ENCODE peak calls at places on chromosomes 4 and X, in ten cellular contexts. One of them, this sample, is unnamed.

GRCh38 chr4:16294455-16294854 is 68.2 kb upstream of the TAPT1 start:
- DNase-seq in left lung: no peak
- DNase-seq in GM12878: no peak
- DNase-seq in fibroblast of lung: no peak
- DNase-seq in AG04449: peak
- DNase-seq in AG10803: peak
- DNase-seq in Calu3: no peak
- DNase-seq in HFFc6: peak
- DNase-seq in GM20000: no peak
- DNase-seq in CD4-positive, alpha-beta T cell: no peak
- DNase-seq in this sample: no peak

GRCh38 chr4:56655209-56655626 is 25.9 kb downstream of the HOPX start:
- DNase-seq in left lung: no peak
- DNase-seq in GM12878: no peak
- DNase-seq in fibroblast of lung: peak
- DNase-seq in AG04449: no peak
- DNase-seq in AG10803: no peak
- DNase-seq in Calu3: peak
- DNase-seq in HFFc6: no peak
- DNase-seq in GM20000: peak
- DNase-seq in CD4-positive, alpha-beta T cell: no peak
- DNase-seq in this sample: peak

GRCh38 chrX:67614006-67614405 is 70.2 kb downstream of the AR start:
- DNase-seq in left lung: no peak
- DNase-seq in GM12878: no peak
- DNase-seq in fibroblast of lung: no peak
- DNase-seq in AG04449: no peak
- DNase-seq in AG10803: no peak
- DNase-seq in Calu3: no peak
- DNase-seq in HFFc6: peak
- DNase-seq in GM20000: no peak
- DNase-seq in CD4-positive, alpha-beta T cell: no peak
- DNase-seq in this sample: no peak

GRCh38 chrX:1472975-1473374 is 20.3 kb upstream of the ASMTL start:
- DNase-seq in left lung: no peak
- DNase-seq in GM12878: no peak
- DNase-seq in fibroblast of lung: no peak
- DNase-seq in AG04449: no peak
- DNase-seq in AG10803: no peak
- DNase-seq in Calu3: no peak
- DNase-seq in HFFc6: no peak
- DNase-seq in GM20000: no peak
- DNase-seq in CD4-positive, alpha-beta T cell: no peak
- DNase-seq in this sample: no peak

GRCh38 chrX:143455045-143455444 is 62.2 kb downstream of the SPANXN3 start:
- DNase-seq in left lung: no peak
- DNase-seq in GM12878: no peak
- DNase-seq in fibroblast of lung: no peak
- DNase-seq in AG04449: no peak
- DNase-seq in AG10803: no peak
- DNase-seq in Calu3: no peak
- DNase-seq in HFFc6: no peak
- DNase-seq in GM20000: no peak
- DNase-seq in CD4-positive, alpha-beta T cell: no peak
- DNase-seq in this sample: no peak

GRCh38 chr4:186792994-186793393 is 69.3 kb upstream of the FAT1 start:
- DNase-seq in left lung: no peak
- DNase-seq in GM12878: no peak
- DNase-seq in fibroblast of lung: peak
- DNase-seq in AG04449: no peak
- DNase-seq in AG10803: peak
- DNase-seq in Calu3: no peak
- DNase-seq in HFFc6: peak
- DNase-seq in GM20000: no peak
- DNase-seq in CD4-positive, alpha-beta T cell: no peak
- DNase-seq in this sample: no peak

GRCh38 chrX:97806238-97806637 is 922.5 kb downstream of the RPA4 start:
- DNase-seq in left lung: no peak
- DNase-seq in GM12878: no peak
- DNase-seq in fibroblast of lung: peak
- DNase-seq in AG04449: no peak
- DNase-seq in AG10803: peak
- DNase-seq in Calu3: no peak
- DNase-seq in HFFc6: peak
- DNase-seq in GM20000: no peak
- DNase-seq in CD4-positive, alpha-beta T cell: no peak
- DNase-seq in this sample: no peak

GRCh38 chrX:150239946-150240642 is 123.0 kb upstream of the MAMLD1 start:
- DNase-seq in left lung: no peak
- DNase-seq in GM12878: no peak
- DNase-seq in fibroblast of lung: no peak
- DNase-seq in AG04449: no peak
- DNase-seq in AG10803: no peak
- DNase-seq in Calu3: no peak
- DNase-seq in HFFc6: no peak
- DNase-seq in GM20000: no peak
- DNase-seq in CD4-positive, alpha-beta T cell: no peak
- DNase-seq in this sample: no peak

GRCh38 chr4:119035941-119036737 is 99.5 kb upstream of the MYOZ2 start:
- DNase-seq in left lung: no peak
- DNase-seq in GM12878: no peak
- DNase-seq in fibroblast of lung: no peak
- DNase-seq in AG04449: no peak
- DNase-seq in AG10803: peak
- DNase-seq in Calu3: no peak
- DNase-seq in HFFc6: peak
- DNase-seq in GM20000: no peak
- DNase-seq in CD4-positive, alpha-beta T cell: no peak
- DNase-seq in this sample: no peak

GRCh38 chr4:182177166-182177565 is 66.0 kb upstream of the TENM3 start:
- DNase-seq in left lung: no peak
- DNase-seq in GM12878: no peak
- DNase-seq in fibroblast of lung: peak
- DNase-seq in AG04449: no peak
- DNase-seq in AG10803: peak
- DNase-seq in Calu3: no peak
- DNase-seq in HFFc6: no peak
- DNase-seq in GM20000: no peak
- DNase-seq in CD4-positive, alpha-beta T cell: no peak
- DNase-seq in this sample: no peak

GRCh38 chr4:182170417-182170935 is 72.7 kb upstream of the TENM3 start:
- DNase-seq in left lung: no peak
- DNase-seq in GM12878: no peak
- DNase-seq in fibroblast of lung: no peak
- DNase-seq in AG04449: no peak
- DNase-seq in AG10803: no peak
- DNase-seq in Calu3: no peak
- DNase-seq in HFFc6: no peak
- DNase-seq in GM20000: no peak
- DNase-seq in CD4-positive, alpha-beta T cell: no peak
- DNase-seq in this sample: no peak

GRCh38 chr4:182179105-182179504 is 64.1 kb upstream of the TENM3 start:
- DNase-seq in left lung: no peak
- DNase-seq in GM12878: no peak
- DNase-seq in fibroblast of lung: peak
- DNase-seq in AG04449: no peak
- DNase-seq in AG10803: peak
- DNase-seq in Calu3: no peak
- DNase-seq in HFFc6: peak
- DNase-seq in GM20000: no peak
- DNase-seq in CD4-positive, alpha-beta T cell: no peak
- DNase-seq in this sample: no peak

GRCh38 chr4:182175788-182176519 is 67.2 kb upstream of the TENM3 start:
- DNase-seq in left lung: no peak
- DNase-seq in GM12878: no peak
- DNase-seq in fibroblast of lung: no peak
- DNase-seq in AG04449: no peak
- DNase-seq in AG10803: no peak
- DNase-seq in Calu3: peak
- DNase-seq in HFFc6: no peak
- DNase-seq in GM20000: no peak
- DNase-seq in CD4-positive, alpha-beta T cell: no peak
- DNase-seq in this sample: no peak

DNA sequence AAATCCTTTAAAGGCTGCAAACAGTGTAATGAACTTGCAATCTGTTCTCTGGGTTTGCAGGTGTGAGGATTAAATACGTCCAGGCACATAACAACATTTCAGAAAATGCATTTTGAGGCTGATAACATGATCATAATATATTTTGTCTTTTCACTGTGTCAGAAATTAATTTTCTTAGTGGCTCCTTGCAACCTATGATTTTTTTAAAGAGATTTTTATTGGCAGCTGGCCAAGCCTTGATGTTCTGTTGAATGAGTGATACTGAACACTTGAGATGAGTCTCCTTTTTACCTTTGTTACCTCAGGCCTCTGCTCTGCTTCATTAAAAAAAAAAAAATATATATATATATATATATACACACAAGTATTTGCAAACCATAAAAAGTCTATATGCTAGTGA is 68.2 kb upstream of the TENM3 start:
- DNase-seq in left lung: no peak
- DNase-seq in GM12878: no peak
- DNase-seq in fibroblast of lung: no peak
- DNase-seq in AG04449: no peak
- DNase-seq in AG10803: no peak
- DNase-seq in Calu3: no peak
- DNase-seq in HFFc6: no peak
- DNase-seq in GM20000: no peak
- DNase-seq in CD4-positive, alpha-beta T cell: no peak
- DNase-seq in this sample: no peak
- TF ChIP-seq CTCF in left lung: no peak
- TF ChIP-seq CTCF in GM12878: no peak
- TF ChIP-seq CTCF in fibroblast of lung: no peak
- TF ChIP-seq CTCF in AG04449: no peak
- TF ChIP-seq CTCF in AG10803: no peak
- TF ChIP-seq CTCF in Calu3: no peak
- TF ChIP-seq CTCF in HFFc6: no peak
- TF ChIP-seq CTCF in GM20000: no peak
- TF ChIP-seq CTCF in CD4-positive, alpha-beta T cell: no peak
- TF ChIP-seq CTCF in this sample: no peak

GRCh38 chr4:624705-625590 is at the start of gene PDE6B:
- DNase-seq in left lung: peak
- DNase-seq in GM12878: no peak
- DNase-seq in fibroblast of lung: no peak
- DNase-seq in AG04449: no peak
- DNase-seq in AG10803: no peak
- DNase-seq in Calu3: no peak
- DNase-seq in HFFc6: no peak
- DNase-seq in GM20000: no peak
- DNase-seq in CD4-positive, alpha-beta T cell: no peak
- DNase-seq in this sample: no peak
- TF ChIP-seq CTCF in left lung: no peak
- TF ChIP-seq CTCF in GM12878: no peak
- TF ChIP-seq CTCF in fibroblast of lung: no peak
- TF ChIP-seq CTCF in AG04449: no peak
- TF ChIP-seq CTCF in AG10803: no peak
- TF ChIP-seq CTCF in Calu3: no peak
- TF ChIP-seq CTCF in HFFc6: no peak
- TF ChIP-seq CTCF in GM20000: no peak
- TF ChIP-seq CTCF in CD4-positive, alpha-beta T cell: no peak
- TF ChIP-seq CTCF in this sample: no peak

DNA sequence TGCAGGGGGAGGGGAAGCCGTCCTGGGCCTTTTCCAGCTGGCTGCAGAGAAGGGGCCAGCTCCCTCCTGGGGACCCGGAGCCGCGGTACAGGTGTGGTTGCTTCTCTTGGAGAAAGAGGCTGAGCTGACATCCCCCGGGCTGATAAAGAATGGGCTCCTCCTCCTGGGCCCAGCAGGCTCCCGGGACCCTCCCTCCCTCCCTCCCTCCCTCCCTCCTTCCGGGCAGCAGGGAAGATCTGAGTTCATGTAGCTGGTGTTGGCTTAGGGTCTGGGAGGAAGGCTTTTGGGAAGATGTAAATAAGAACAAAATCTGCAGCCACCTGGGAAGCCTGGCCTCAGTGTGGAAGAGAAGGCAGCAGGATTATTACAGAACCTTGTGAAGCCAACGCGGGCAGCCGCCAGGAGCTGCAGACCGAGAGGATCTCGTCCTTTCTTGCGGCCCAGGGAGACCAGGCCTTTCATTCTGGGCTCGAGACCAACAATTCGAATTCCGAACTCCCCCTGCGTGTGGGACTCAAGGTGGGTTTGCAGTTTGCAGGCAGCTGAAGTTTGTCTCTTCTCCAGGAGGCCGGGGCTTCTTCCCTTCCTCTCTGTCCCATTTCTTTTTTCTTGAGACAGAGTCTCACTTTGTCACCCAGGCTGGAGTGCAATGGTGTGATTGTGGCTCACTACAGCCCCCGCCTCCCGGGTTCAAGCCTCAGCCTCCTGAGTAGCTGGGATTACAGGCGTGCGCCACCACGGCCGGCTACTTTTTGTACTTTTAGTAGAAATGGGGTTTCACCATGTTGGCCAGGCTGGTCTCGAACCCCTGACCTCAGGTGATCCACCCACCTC is at the start of gene PLCXD1:
- DNase-seq in left lung: peak
- DNase-seq in GM12878: no peak
- DNase-seq in fibroblast of lung: peak
- DNase-seq in AG04449: no peak
- DNase-seq in AG10803: no peak
- DNase-seq in Calu3: no peak
- DNase-seq in HFFc6: no peak
- DNase-seq in GM20000: peak
- DNase-seq in CD4-positive, alpha-beta T cell: no peak
- DNase-seq in this sample: no peak
- TF ChIP-seq CTCF in left lung: no peak
- TF ChIP-seq CTCF in GM12878: no peak
- TF ChIP-seq CTCF in fibroblast of lung: no peak
- TF ChIP-seq CTCF in AG04449: no peak
- TF ChIP-seq CTCF in AG10803: no peak
- TF ChIP-seq CTCF in Calu3: no peak
- TF ChIP-seq CTCF in HFFc6: no peak
- TF ChIP-seq CTCF in GM20000: no peak
- TF ChIP-seq CTCF in CD4-positive, alpha-beta T cell: no peak
- TF ChIP-seq CTCF in this sample: no peak

DNA sequence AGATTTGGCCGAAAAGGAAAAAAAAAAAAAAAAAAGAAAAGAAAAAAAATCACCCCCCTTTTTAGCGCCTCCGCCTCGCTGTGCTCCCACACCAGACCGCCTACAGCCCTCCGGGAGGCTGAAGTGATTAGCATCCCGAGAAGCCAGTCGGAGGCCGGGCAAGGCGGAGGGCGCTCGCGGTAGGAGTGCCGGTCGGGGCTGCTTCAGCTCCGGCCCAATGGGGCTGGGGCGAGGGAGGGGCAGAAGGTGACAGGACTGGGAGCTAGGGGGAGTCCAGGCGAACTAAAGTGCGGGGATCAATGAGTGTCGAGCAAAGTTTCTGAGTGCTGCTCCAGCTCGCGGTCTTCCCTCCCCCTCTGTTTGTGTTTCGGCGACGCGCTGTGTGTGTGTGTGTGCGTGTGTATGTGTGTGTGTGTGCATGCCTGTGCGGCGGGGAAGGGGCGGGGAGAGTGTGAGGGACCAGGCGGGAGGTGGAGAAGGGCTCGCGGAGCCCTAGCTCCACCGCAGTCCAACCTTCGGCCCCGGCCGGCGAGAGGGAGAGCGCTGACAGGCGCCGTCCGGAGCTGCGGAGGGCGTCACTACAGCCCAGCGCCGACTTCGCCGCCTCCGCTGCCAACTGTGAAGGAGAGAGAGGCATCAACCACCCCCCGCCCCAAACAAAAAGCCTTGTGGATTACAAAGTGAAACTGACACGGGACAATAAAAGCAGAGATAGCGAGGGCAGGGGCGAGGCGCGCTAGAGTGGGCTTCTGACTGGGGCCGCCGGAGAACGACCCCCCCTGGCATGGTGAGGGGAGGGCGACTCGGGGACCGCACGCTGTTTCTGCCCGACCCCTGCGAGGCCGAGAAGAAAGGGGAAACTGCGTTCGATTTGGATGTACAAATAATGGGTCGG is at the start of gene FAT4:
- DNase-seq in left lung: peak
- DNase-seq in GM12878: no peak
- DNase-seq in fibroblast of lung: peak
- DNase-seq in AG04449: peak
- DNase-seq in AG10803: peak
- DNase-seq in Calu3: peak
- DNase-seq in HFFc6: peak
- DNase-seq in GM20000: peak
- DNase-seq in CD4-positive, alpha-beta T cell: no peak
- DNase-seq in this sample: peak
- TF ChIP-seq CTCF in left lung: no peak
- TF ChIP-seq CTCF in GM12878: no peak
- TF ChIP-seq CTCF in fibroblast of lung: peak
- TF ChIP-seq CTCF in AG04449: peak
- TF ChIP-seq CTCF in AG10803: peak
- TF ChIP-seq CTCF in Calu3: no peak
- TF ChIP-seq CTCF in HFFc6: peak
- TF ChIP-seq CTCF in GM20000: no peak
- TF ChIP-seq CTCF in CD4-positive, alpha-beta T cell: no peak
- TF ChIP-seq CTCF in this sample: no peak

This sample was measured in activated B cell treated with CpG ODN at 0.5 μM for 24 hours.